ENCODE peak calls at places on chromosomes 13 and 19, in seven cellular contexts. L is K562, O is HCT116, H is H1, N is HepG2, W is endothelial cell of umbilical vein, A is GM12878. F is an unnamed sample.

GRCh38 chr13:27665761-27666160 is 44.1 kb downstream of the POLR1D start:
- DNase-seq in L (no peak), O (no peak), H (no peak), N (no peak), W (no peak), A (no peak), F (no peak)

GRCh38 chr13:41581884-41582547 is 124.7 kb downstream of the RGCC start:
- DNase-seq in L (no peak), O (no peak), H (no peak), N (no peak), W (no peak), A (no peak), F (no peak)

GRCh38 chr13:90447034-90447734 is 900.3 kb upstream of the MIR17HG start:
- DNase-seq in L (no peak), O (no peak), H (no peak), N (no peak), W (no peak), A (no peak), F (no peak)

GRCh38 chr19:15374105-15374651 is 5.4 kb downstream of the AKAP8 start:
- DNase-seq in L (no peak), O (no peak), H (no peak), N (no peak), W (no peak), A (no peak), F (no peak)

GRCh38 chr19:48292798-48293197 is 22.9 kb downstream of the ZNF114 start:
- DNase-seq in L (no peak), O (no peak), H (no peak), N (no peak), W (no peak), A (no peak), F (no peak)

GRCh38 chr13:113187263-113187669 is 21.2 kb downstream of the PCID2 start:
- DNase-seq in L (peak), O (peak), H (no peak), N (peak), W (peak), A (no peak), F (no peak)

GRCh38 chr13:103835052-103835451 is 768.8 kb upstream of the SLC10A2 start:
- DNase-seq in L (no peak), O (no peak), H (no peak), N (no peak), W (no peak), A (no peak), F (no peak)

GRCh38 chr13:52001120-52001731 is 10.0 kb downstream of the ATP7B start:
- DNase-seq in L (peak), O (peak), H (no peak), N (peak), W (peak), A (no peak), F (peak)

GRCh38 chr19:54430306-54431254 is 15.3 kb downstream of the TTYH1 start:
- DNase-seq in L (peak), O (peak), H (peak), N (no peak), W (peak), A (no peak), F (peak)

GRCh38 chr13:76667551-76667950 is 218.7 kb downstream of the KCTD12 start:
- DNase-seq in L (no peak), O (no peak), H (no peak), N (no peak), W (peak), A (no peak), F (peak)

GRCh38 chr13:97212540-97213146 is 9.5 kb upstream of the MBNL2 start:
- DNase-seq in L (no peak), O (no peak), H (no peak), N (no peak), W (peak), A (no peak), F (no peak)

GRCh38 chr13:22082437-22083100 is 411.7 kb downstream of the FGF9 start:
- DNase-seq in L (no peak), O (no peak), H (no peak), N (no peak), W (no peak), A (no peak), F (no peak)

GRCh38 chr19:7515471-7516226 is at the start of gene ZNF358:
- DNase-seq in L (peak), O (no peak), H (peak), N (peak), W (peak), A (no peak), F (no peak)

GRCh38 chr13:93603043-93603442 is 376.4 kb downstream of the GPC6 start:
- DNase-seq in L (no peak), O (no peak), H (no peak), N (no peak), W (no peak), A (no peak), F (no peak)

GRCh38 chr13:64723735-64724134 is 2506.4 kb downstream of the PCDH9 start:
- DNase-seq in L (no peak), O (peak), H (no peak), N (peak), W (peak), A (no peak), F (peak)

GRCh38 chr19:44476559-44477408 is 23.5 kb downstream of the ZNF180 start:
- DNase-seq in L (peak), O (no peak), H (no peak), N (peak), W (peak), A (no peak), F (no peak)

GRCh38 chr13:19818223-19818842 is 35.6 kb upstream of the PSPC1 start:
- DNase-seq in L (peak), O (peak), H (peak), N (peak), W (peak), A (no peak), F (no peak)

GRCh38 chr13:52405767-52406494 is at the start of gene THSD1:
- DNase-seq in L (no peak), O (no peak), H (peak), N (no peak), W (peak), A (no peak), F (no peak)

GRCh38 chr13:29893438-29893837 is 43.0 kb upstream of the UBL3 start:
- DNase-seq in L (no peak), O (no peak), H (no peak), N (no peak), W (no peak), A (no peak), F (no peak)

GRCh38 chr13:29756506-29756905 is 93.9 kb downstream of the UBL3 start:
- DNase-seq in L (no peak), O (no peak), H (no peak), N (no peak), W (no peak), A (no peak), F (no peak)

GRCh38 chr19:44951179-44952159 is 3.7 kb upstream of the CLPTM1 start:
- DNase-seq in L (peak), O (peak), H (peak), N (peak), W (peak), A (no peak), F (peak)

GRCh38 chr13:107753748-107754147 is 461.6 kb downstream of the LIG4 start:
- DNase-seq in L (no peak), O (no peak), H (no peak), N (no peak), W (no peak), A (no peak), F (no peak)

GRCh38 chr13:54611400-54611799 is 1582.8 kb downstream of the OLFM4 start:
- DNase-seq in L (no peak), O (no peak), H (no peak), N (no peak), W (no peak), A (no peak), F (no peak)

DNA sequence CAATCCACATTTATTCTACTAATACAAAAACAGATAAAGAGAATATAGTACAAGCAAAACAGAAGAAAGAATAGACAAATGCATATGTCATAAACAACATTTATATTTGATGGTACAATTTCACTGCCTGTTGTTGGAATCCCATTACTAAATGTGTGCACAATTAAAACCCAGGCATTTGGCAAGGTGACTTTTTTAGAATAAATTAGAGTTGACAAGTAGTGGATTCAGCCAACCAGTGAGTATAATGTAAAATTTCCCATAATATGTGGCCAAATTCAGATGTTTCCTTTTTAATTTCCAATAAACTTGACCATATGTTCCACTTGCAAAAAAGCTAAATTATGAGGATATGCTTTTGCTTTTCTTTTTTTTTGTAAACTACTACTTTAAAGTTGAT is 1578.8 kb downstream of the OLFM4 start:
- DNase-seq in L (no peak), O (no peak), H (no peak), N (no peak), W (no peak), A (no peak), F (no peak)
- TF ChIP-seq POLR2AphosphoS5 in L (no peak), O (no peak), H (no peak), N (no peak), W (no peak), A (no peak), F (no peak)

DNA sequence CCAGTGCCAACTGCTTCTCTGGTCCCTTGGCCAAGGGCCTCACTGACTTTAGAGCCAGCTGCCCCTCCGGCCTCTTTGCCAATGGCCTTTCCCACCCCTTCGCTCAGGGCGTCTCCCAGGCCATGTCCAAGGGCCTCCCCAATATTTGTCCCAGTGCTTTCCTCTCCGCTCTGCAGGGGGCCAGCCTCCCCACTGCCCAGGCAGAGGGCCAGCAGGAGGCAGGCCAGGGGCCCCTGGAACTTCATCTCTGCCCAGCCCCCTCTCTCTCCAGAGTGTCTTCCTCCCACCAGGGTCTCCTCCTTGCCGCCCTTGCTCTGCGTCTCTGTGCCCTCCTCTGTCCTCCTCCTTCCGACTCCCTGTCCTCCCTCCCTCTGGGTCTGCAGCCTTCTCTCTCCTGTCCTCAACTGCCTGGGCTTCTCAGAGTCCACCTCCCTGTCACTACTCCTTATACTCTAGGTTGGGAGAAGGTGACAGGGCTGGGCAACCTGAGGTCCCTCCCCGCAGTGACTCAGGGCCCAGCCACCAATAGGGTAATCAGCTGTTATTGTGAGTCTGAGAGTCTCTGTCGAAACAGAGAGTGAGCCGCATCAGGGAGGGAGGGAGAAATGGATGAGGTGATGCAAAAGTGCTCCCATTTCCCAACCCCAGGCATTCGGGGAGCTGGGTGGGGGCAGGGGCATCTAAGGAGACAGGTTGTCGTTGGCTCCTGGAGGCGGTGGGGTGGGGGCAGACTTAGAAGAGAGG is at the start of gene DMKN:
- DNase-seq in L (peak), O (peak), H (no peak), N (peak), W (no peak), A (no peak), F (no peak)
- H3K9ac ChIP-seq in L (no peak), O (peak), H (no peak), N (peak), W (no peak), A (no peak), F (no peak)

DNA sequence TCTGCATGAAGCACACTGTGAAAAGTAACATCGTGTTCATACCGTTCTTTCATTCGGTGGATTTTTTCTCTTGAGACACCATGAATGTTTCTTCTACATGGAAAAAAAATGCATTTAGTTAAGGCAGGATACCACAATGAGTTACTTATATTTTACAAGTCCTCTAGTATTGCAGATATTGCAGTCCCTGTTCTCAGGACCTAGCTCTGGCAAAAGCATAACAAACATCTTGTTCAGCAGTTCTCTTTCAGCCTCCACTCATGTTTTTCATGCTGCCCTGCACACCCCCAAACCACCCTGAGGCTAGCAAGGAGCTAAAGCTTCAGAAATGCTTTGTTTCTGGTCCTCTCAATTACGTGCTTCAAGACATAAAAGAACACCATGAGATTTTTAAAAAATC is 24.8 kb downstream of the N4BP2L1 start:
- DNase-seq in L (no peak), O (no peak), H (no peak), N (no peak), W (no peak), A (no peak), F (no peak)
- TF ChIP-seq EZH2 in L (no peak), O (no peak), H (no peak), N (no peak), W (no peak), A (no peak), F (no peak)

GRCh38 chr13:35478384-35479222 is 2.1 kb upstream of the MAB21L1 start:
- DNase-seq in L (no peak), O (no peak), H (peak), N (no peak), W (no peak), A (no peak), F (no peak)

GRCh38 chr13:35474551-35474950 is 1.9 kb downstream of the MAB21L1 start:
- DNase-seq in L (no peak), O (no peak), H (no peak), N (no peak), W (no peak), A (no peak), F (no peak)

GRCh38 chr13:35479223-35479536 is 2.7 kb upstream of the MAB21L1 start:
- DNase-seq in L (no peak), O (no peak), H (no peak), N (no peak), W (no peak), A (no peak), F (no peak)

GRCh38 chr13:35475131-35475959 is 1.1 kb downstream of the MAB21L1 start:
- DNase-seq in L (no peak), O (no peak), H (peak), N (no peak), W (peak), A (no peak), F (no peak)

DNA sequence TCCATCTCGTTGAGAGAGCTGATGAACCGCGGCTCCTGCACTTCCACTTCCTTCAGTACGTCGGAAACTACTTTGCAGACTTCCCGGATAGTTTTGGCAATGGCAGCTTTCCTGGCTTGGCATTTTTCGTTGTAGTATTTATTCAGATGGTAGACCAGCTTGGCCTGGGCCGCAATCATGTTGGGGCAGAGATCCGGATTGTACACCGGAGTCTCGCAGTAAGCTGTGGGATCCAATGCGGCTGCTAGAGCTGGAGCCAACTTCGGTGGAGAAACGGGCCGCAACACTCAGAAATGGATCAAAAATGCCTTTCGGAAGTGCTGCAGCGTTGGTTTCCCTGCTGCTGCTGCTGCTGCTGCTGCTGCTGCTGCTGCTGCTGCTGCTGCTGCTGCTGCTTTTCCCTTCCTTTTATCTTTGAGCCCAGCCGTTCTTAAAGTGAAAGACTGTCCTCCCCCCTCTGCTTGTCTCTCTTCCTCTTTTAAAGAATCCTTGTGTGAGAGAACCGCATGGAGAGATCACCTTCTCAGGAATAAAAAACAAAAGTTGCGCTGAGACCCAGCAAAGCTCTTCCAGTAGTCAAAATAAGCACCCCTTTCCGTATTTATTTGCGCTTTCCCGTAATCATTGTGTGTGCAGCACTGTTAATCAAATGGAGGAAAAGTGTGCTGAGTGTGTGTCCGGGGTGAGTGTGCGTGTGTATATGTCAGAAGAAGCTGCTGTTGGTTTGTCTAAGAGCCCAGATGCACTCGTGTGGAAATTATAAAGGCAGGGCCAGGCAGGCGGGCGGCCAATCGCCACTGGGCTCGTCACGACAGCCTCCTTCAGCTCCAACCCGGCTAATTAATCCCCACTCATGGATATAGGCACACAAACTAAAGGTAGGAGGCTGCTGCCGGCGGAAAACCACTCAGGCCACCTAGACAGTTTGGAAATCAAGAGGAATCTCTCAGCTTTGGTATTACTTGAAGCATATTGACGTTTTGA is at the start of gene MAB21L1:
- DNase-seq in L (no peak), O (no peak), H (peak), N (no peak), W (peak), A (no peak), F (no peak)
- TF ChIP-seq POLR2AphosphoS5 in L (no peak), O (no peak), H (no peak), N (no peak), W (no peak), A (no peak), F (no peak)

GRCh38 chr19:11194173-11194572 is 3.2 kb downstream of the KANK2 start:
- DNase-seq in L (no peak), O (no peak), H (no peak), N (no peak), W (no peak), A (no peak), F (no peak)

GRCh38 chr19:11190501-11190900 is 6.8 kb downstream of the KANK2 start:
- DNase-seq in L (no peak), O (no peak), H (no peak), N (no peak), W (no peak), A (no peak), F (no peak)

GRCh38 chr19:11191273-11191755 is 6.0 kb downstream of the KANK2 start:
- DNase-seq in L (peak), O (no peak), H (peak), N (no peak), W (peak), A (no peak), F (no peak)

GRCh38 chr19:11192957-11193939 is 4.1 kb downstream of the KANK2 start:
- DNase-seq in L (no peak), O (no peak), H (no peak), N (no peak), W (no peak), A (no peak), F (no peak)

DNA sequence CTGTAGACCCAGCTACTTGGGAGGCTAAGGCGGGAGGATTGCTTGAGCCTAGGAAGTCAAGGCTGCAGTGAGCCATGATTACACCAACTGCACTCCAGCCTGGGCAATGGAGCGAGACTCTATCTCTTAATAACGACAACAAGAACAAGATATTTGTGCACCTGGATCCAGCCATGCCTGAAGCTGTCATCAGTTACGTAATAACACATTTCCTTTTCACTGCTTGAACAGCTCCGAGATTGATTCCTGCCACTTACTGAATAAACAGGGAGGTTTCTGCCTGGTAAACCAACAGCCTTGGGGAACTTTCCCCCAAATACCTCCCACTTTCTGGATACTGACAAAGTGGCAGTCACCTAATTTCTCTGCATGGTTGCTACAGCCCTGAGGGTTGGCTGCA is 5.4 kb downstream of the KANK2 start:
- DNase-seq in L (no peak), O (no peak), H (no peak), N (no peak), W (no peak), A (peak), F (no peak)
- H3K9ac ChIP-seq in L (no peak), O (no peak), H (no peak), N (no peak), W (no peak), A (no peak), F (no peak)

DNA sequence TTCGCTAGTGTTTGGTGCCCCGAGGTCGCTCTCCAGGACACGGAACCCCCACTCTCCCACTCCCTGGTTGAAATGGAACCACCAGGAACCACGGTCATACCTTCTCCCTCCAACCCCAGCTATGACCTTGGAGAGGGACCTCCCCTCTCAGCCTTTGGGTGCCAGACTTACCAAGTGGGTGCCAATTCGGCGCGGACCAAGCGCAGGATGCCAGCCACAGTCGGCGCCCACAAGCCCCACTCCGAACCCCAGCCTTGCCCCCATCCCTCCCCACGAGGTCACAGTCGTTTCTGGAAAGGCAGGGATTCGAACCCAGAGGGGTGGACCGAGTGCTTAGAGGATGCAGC is 910 bp downstream of the PDE4C start:
- DNase-seq in L (no peak), O (no peak), H (no peak), N (no peak), W (no peak), A (no peak), F (no peak)
- TF ChIP-seq EZH2 in L (no peak), O (no peak), H (peak), N (no peak), W (no peak), A (no peak), F (no peak)